ENCODE peak calls at places on chromosomes 1 and 21, in six cellular contexts. L is fibroblast of lung; J is aorta; D is MM.1S; G is CD4-positive, alpha-beta memory T cell; Y is GM23248. N is an unnamed sample.

GRCh38 chr21:26210614-26211013 is 40.0 kb upstream of the APP start:
- DNase-seq in G (no peak), J (no peak), L (no peak), Y (no peak), D (no peak), N (no peak)

GRCh38 chr1:85560305-85560704 is 20.3 kb upstream of the CCN1 start:
- DNase-seq in D (no peak), Y (no peak), G (no peak), L (no peak), J (no peak), N (no peak)

GRCh38 chr1:233299450-233299849 is 3.9 kb upstream of the PCNX2 start:
- DNase-seq in G (no peak), D (no peak), J (no peak), L (no peak), Y (no peak), N (no peak)

GRCh38 chr1:20409017-20409416 is 77.0 kb downstream of the CAMK2N1 start:
- DNase-seq in Y (no peak), G (no peak), L (no peak), J (no peak), D (no peak), N (no peak)

GRCh38 chr1:197683895-197684553 is 91.3 kb downstream of the DENND1B start:
- DNase-seq in D (no peak), J (no peak), L (peak; percentile 36), Y (no peak), G (no peak), N (no peak)

GRCh38 chr21:35309316-35309715 is 260.2 kb upstream of the RUNX1 start:
- DNase-seq in L (peak; percentile 86), J (no peak), Y (no peak), D (no peak), G (no peak), N (no peak)

GRCh38 chr1:20604678-20605077 is 15.8 kb downstream of the CDA start:
- DNase-seq in L (peak; percentile 20), Y (peak; percentile 32), D (no peak), G (no peak), J (no peak), N (peak; percentile 53)

GRCh38 chr1:67041836-67042503 is 12.0 kb downstream of the SLC35D1 start:
- DNase-seq in L (peak; percentile 57), D (no peak), G (no peak), J (no peak), Y (peak; percentile 83), N (no peak)

GRCh38 chr1:58874757-58875755 is 91.2 kb upstream of the JUN start:
- DNase-seq in Y (peak; percentile 85), L (peak; percentile 83), J (peak; percentile 69), G (no peak), D (peak; percentile 73), N (peak; percentile 43)

GRCh38 chr21:25638634-25639166 is 358 bp upstream of the JAM2 start:
- DNase-seq in Y (peak; percentile 43), G (peak; percentile 7), J (no peak), D (no peak), L (peak; percentile 15), N (no peak)

GRCh38 chr1:205227584-205228006 is at the start of gene TMCC2:
- DNase-seq in G (peak; percentile 70), J (peak; percentile 94), D (peak; percentile 98), Y (peak; percentile 92), L (peak; percentile 88), N (peak; percentile 56)

GRCh38 chr1:166907763-166908162 is 31.7 kb upstream of the TADA1 start:
- DNase-seq in G (no peak), L (no peak), J (no peak), D (peak; percentile 47), Y (no peak), N (no peak)

GRCh38 chr1:197526736-197527371 is 248.4 kb downstream of the DENND1B start:
- DNase-seq in D (peak; percentile 51), G (peak; percentile 43), J (no peak), Y (peak; percentile 66), L (peak; percentile 8), N (peak; percentile 30)

GRCh38 chr1:246609632-246610031 is 43.4 kb downstream of the CNST start:
- DNase-seq in J (no peak), L (peak; percentile 32), Y (peak; percentile 64), D (no peak), G (no peak), N (no peak)

GRCh38 chr1:91123773-91124172 is 101.9 kb upstream of the ZNF644 start:
- DNase-seq in L (no peak), J (no peak), D (no peak), G (no peak), Y (no peak), N (no peak)

GRCh38 chr1:92486251-92487077 is at the start of gene GFI1:
- DNase-seq in Y (peak; percentile 62), D (peak; percentile 87), J (peak; percentile 59), G (peak; percentile 45), L (no peak), N (peak; percentile 46)

GRCh38 chr21:27804515-27804914 is 837.6 kb upstream of the ADAMTS5 start:
- DNase-seq in Y (peak; percentile 35), D (no peak), G (no peak), L (peak; percentile 6), J (no peak), N (no peak)

GRCh38 chr1:111739222-111739983 is at the start of gene INKA2:
- DNase-seq in D (peak; percentile 80), J (peak; percentile 93), L (peak; percentile 81), G (peak; percentile 45), Y (peak; percentile 88), N (peak; percentile 88)

GRCh38 chr1:118985611-118986290 is 2.4 kb downstream of the TBX15 start:
- DNase-seq in Y (peak; percentile 74), J (no peak), G (no peak), D (no peak), L (no peak), N (no peak)

GRCh38 chr1:93616996-93617669 is 64.5 kb downstream of the BCAR3 start:
- DNase-seq in L (peak; percentile 44), D (no peak), Y (peak; percentile 64), G (no peak), J (peak; percentile 84), N (peak; percentile 41)

GRCh38 chr21:26148834-26149354 is 21.7 kb downstream of the APP start:
- DNase-seq in J (no peak), L (peak; percentile 58), Y (peak; percentile 81), D (no peak), G (no peak), N (no peak)

GRCh38 chr21:43723648-43724047 is 4.7 kb downstream of the PDXK start:
- DNase-seq in J (no peak), D (no peak), G (no peak), L (no peak), Y (no peak), N (no peak)

GRCh38 chr1:41486892-41487728 is 2.6 kb upstream of the EDN2 start:
- DNase-seq in G (no peak), Y (no peak), D (no peak), L (peak; percentile 76), J (peak; percentile 46), N (no peak)

GRCh38 chr1:3555131-3555920 is 56.0 kb downstream of the MEGF6 start:
- DNase-seq in Y (no peak), D (no peak), L (no peak), G (no peak), J (no peak), N (no peak)

GRCh38 chr1:30728340-30728739 is 5.0 kb upstream of the MATN1 start:
- DNase-seq in D (no peak), L (no peak), J (no peak), Y (no peak), G (no peak), N (no peak)

GRCh38 chr1:54934869-54935268 is 45.6 kb upstream of the TMEM61 start:
- DNase-seq in D (no peak), G (no peak), Y (peak; percentile 93), L (peak; percentile 96), J (no peak), N (no peak)

GRCh38 chr21:28781602-28782274 is 210.9 kb downstream of the LTN1 start:
- DNase-seq in L (no peak), J (no peak), Y (peak; percentile 61), G (peak; percentile 5), D (peak; percentile 30), N (peak; percentile 9)

GRCh38 chr1:211183924-211184323 is 50.0 kb upstream of the KCNH1 start:
- DNase-seq in J (no peak), L (no peak), D (no peak), Y (no peak), G (no peak), N (no peak)

GRCh38 chr1:226569879-226570547 is 21.4 kb downstream of the STUM start:
- DNase-seq in G (no peak), L (no peak), D (no peak), J (no peak), Y (peak; percentile 37), N (no peak)

GRCh38 chr1:5430911-5431310 is 561.3 kb downstream of the NPHP4 start:
- DNase-seq in Y (no peak), G (no peak), D (no peak), J (no peak), L (no peak), N (no peak)
- H3K4me3 ChIP-seq in Y (no peak overlapping the region), G (no peak overlapping the region), D (no peak overlapping the region), J (no peak overlapping the region), L (no peak overlapping the region), N (no peak overlapping the region)

GRCh38 chr1:153845158-153845557 is 70.0 kb downstream of the SLC27A3 start:
- DNase-seq in L (no peak), Y (no peak), G (no peak), J (no peak), D (no peak), N (no peak)
- H3K4me1 ChIP-seq in L (no peaks in the 10 kb centered on the region), Y (no peaks in the 10 kb centered on the region), G (peaks cover 7% of the 10 kb centered on the region), J (no peaks in the 10 kb centered on the region), D (peaks cover 44% of the 10 kb centered on the region), N (no peaks in the 10 kb centered on the region)

GRCh38 chr1:234969630-234970370 is 158.8 kb downstream of the TOMM20 start:
- DNase-seq in D (no peak), Y (peak; percentile 86), L (peak; percentile 93), J (peak; percentile 76), G (no peak), N (no peak)

GRCh38 chr1:234969011-234969441 is 159.6 kb downstream of the TOMM20 start:
- DNase-seq in Y (no peak), L (no peak), J (no peak), D (no peak), G (no peak), N (no peak)

GRCh38 chr1:234970731-234971476 is 157.7 kb downstream of the TOMM20 start:
- DNase-seq in G (no peak), L (peak; percentile 100), Y (peak; percentile 91), J (peak; percentile 91), D (no peak), N (no peak)

GRCh38 chr1:234971586-234972297 is 156.9 kb downstream of the TOMM20 start:
- DNase-seq in G (no peak), J (no peak), D (no peak), Y (no peak), L (no peak), N (no peak)

GRCh38 chr1:234970371-234970730 is 158.3 kb downstream of the TOMM20 start:
- DNase-seq in G (no peak), D (no peak), L (peak; percentile 98), J (no peak), Y (no peak), N (no peak)
- H3K27ac ChIP-seq in G (peak overlapping the region; percentile 27), D (no peak overlapping the region), L (peak overlapping the region; percentile 91), J (peak overlapping the region; percentile 98), Y (peak overlapping the region; percentile 98), N (peak overlapping the region; percentile 92)

DNA sequence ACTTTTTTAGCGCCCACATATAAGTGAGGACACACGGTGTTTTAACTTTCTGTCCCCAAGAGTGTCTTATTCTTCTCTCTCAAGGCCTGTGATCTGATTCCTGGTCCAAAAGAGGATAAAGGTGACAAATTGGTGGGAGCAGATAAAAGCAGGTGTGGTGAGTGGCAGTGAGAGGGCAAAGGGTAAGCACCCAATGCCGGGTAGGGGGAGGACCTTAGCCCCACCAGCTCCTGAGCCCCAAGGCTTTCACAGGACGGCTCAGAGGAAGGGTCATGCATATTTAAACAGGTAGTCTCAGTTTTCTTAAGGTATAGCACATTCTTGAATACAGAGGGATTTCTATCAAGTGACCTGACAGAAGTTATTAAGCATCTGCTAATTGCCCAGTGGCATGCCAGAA is 19.6 kb downstream of the LBR start:
- DNase-seq in G (no peak), J (no peak), Y (no peak), D (no peak), L (no peak), N (peak; percentile 78)
- H3K4me3 ChIP-seq in G (no peak overlapping the region), J (no peak overlapping the region), Y (no peak overlapping the region), D (no peak overlapping the region), L (no peak overlapping the region), N (no peak overlapping the region)